ENCODE peak calls at places on chromosomes 7 and 10, in five cellular contexts. One of them, this sample, is unnamed.

GRCh38 chr10:43653746-43654145 is 5.1 kb upstream of the ZNF32 start:
- DNase-seq in cardiac muscle cell: no peak
- DNase-seq in ovary: no peak
- DNase-seq in upper lobe of right lung: no peak
- DNase-seq in CD8-positive, alpha-beta T cell: no peak
- DNase-seq in this sample: peak

GRCh38 chr7:9349625-9350024 is 916.2 kb downstream of the NXPH1 start:
- DNase-seq in cardiac muscle cell: no peak
- DNase-seq in ovary: no peak
- DNase-seq in upper lobe of right lung: no peak
- DNase-seq in CD8-positive, alpha-beta T cell: no peak
- DNase-seq in this sample: no peak

GRCh38 chr7:105198223-105198622 is 184.2 kb downstream of the KMT2E start:
- DNase-seq in cardiac muscle cell: peak
- DNase-seq in ovary: no peak
- DNase-seq in upper lobe of right lung: no peak
- DNase-seq in CD8-positive, alpha-beta T cell: no peak
- DNase-seq in this sample: peak

GRCh38 chr7:142875456-142875855 is 10.1 kb downstream of the TRPV6 start:
- DNase-seq in cardiac muscle cell: no peak
- DNase-seq in ovary: no peak
- DNase-seq in upper lobe of right lung: no peak
- DNase-seq in CD8-positive, alpha-beta T cell: no peak
- DNase-seq in this sample: no peak

GRCh38 chr10:1923586-1923985 is 186.3 kb upstream of the ADARB2 start:
- DNase-seq in cardiac muscle cell: no peak
- DNase-seq in ovary: no peak
- DNase-seq in upper lobe of right lung: no peak
- DNase-seq in CD8-positive, alpha-beta T cell: no peak
- DNase-seq in this sample: no peak

GRCh38 chr7:151876112-151876898 is 610 bp downstream of the PRKAG2 start:
- DNase-seq in cardiac muscle cell: peak
- DNase-seq in ovary: peak
- DNase-seq in upper lobe of right lung: peak
- DNase-seq in CD8-positive, alpha-beta T cell: peak
- DNase-seq in this sample: peak

GRCh38 chr7:154441811-154442210 is 389.6 kb downstream of the DPP6 start:
- DNase-seq in cardiac muscle cell: no peak
- DNase-seq in ovary: no peak
- DNase-seq in upper lobe of right lung: no peak
- DNase-seq in CD8-positive, alpha-beta T cell: no peak
- DNase-seq in this sample: no peak

GRCh38 chr7:14095233-14095950 is 105.9 kb upstream of the ETV1 start:
- DNase-seq in cardiac muscle cell: no peak
- DNase-seq in ovary: no peak
- DNase-seq in upper lobe of right lung: no peak
- DNase-seq in CD8-positive, alpha-beta T cell: no peak
- DNase-seq in this sample: peak

GRCh38 chr7:37445064-37445723 is 3.5 kb downstream of the ELMO1 start:
- DNase-seq in cardiac muscle cell: no peak
- DNase-seq in ovary: no peak
- DNase-seq in upper lobe of right lung: no peak
- DNase-seq in CD8-positive, alpha-beta T cell: no peak
- DNase-seq in this sample: no peak

GRCh38 chr7:121019018-121019417 is 30.5 kb downstream of the CPED1 start:
- DNase-seq in cardiac muscle cell: no peak
- DNase-seq in ovary: no peak
- DNase-seq in upper lobe of right lung: no peak
- DNase-seq in CD8-positive, alpha-beta T cell: no peak
- DNase-seq in this sample: peak

GRCh38 chr10:131198843-131199242 is 112.7 kb downstream of the TCERG1L start:
- DNase-seq in cardiac muscle cell: no peak
- DNase-seq in ovary: no peak
- DNase-seq in upper lobe of right lung: peak
- DNase-seq in CD8-positive, alpha-beta T cell: no peak
- DNase-seq in this sample: no peak

GRCh38 chr10:131116216-131117005 is 195.1 kb downstream of the TCERG1L start:
- DNase-seq in cardiac muscle cell: no peak
- DNase-seq in ovary: no peak
- DNase-seq in upper lobe of right lung: no peak
- DNase-seq in CD8-positive, alpha-beta T cell: no peak
- DNase-seq in this sample: no peak

GRCh38 chr7:98755138-98755898 is 114.5 kb downstream of the TMEM130 start:
- DNase-seq in cardiac muscle cell: no peak
- DNase-seq in ovary: no peak
- DNase-seq in upper lobe of right lung: no peak
- DNase-seq in CD8-positive, alpha-beta T cell: no peak
- DNase-seq in this sample: no peak

GRCh38 chr10:22518167-22518724 is 172.9 kb downstream of the SPAG6 start:
- DNase-seq in cardiac muscle cell: no peak
- DNase-seq in ovary: no peak
- DNase-seq in upper lobe of right lung: no peak
- DNase-seq in CD8-positive, alpha-beta T cell: no peak
- DNase-seq in this sample: no peak

GRCh38 chr10:71389768-71390434 is 6.8 kb upstream of the CDH23 start:
- DNase-seq in cardiac muscle cell: no peak
- DNase-seq in ovary: no peak
- DNase-seq in upper lobe of right lung: no peak
- DNase-seq in CD8-positive, alpha-beta T cell: no peak
- DNase-seq in this sample: no peak

GRCh38 chr7:92872701-92873100 is 36.3 kb upstream of the CDK6 start:
- DNase-seq in cardiac muscle cell: no peak
- DNase-seq in ovary: no peak
- DNase-seq in upper lobe of right lung: no peak
- DNase-seq in CD8-positive, alpha-beta T cell: no peak
- DNase-seq in this sample: peak

GRCh38 chr7:80279760-80280159 is 145.1 kb downstream of the GNAI1 start:
- DNase-seq in cardiac muscle cell: no peak
- DNase-seq in ovary: peak
- DNase-seq in upper lobe of right lung: no peak
- DNase-seq in CD8-positive, alpha-beta T cell: no peak
- DNase-seq in this sample: no peak

GRCh38 chr10:127854769-127855583 is 37.8 kb downstream of the CLRN3 start:
- DNase-seq in cardiac muscle cell: no peak
- DNase-seq in ovary: no peak
- DNase-seq in upper lobe of right lung: no peak
- DNase-seq in CD8-positive, alpha-beta T cell: no peak
- DNase-seq in this sample: no peak

GRCh38 chr10:71029411-71029881 is 141.1 kb upstream of the PCBD1 start:
- DNase-seq in cardiac muscle cell: peak
- DNase-seq in ovary: no peak
- DNase-seq in upper lobe of right lung: peak
- DNase-seq in CD8-positive, alpha-beta T cell: no peak
- DNase-seq in this sample: no peak

GRCh38 chr10:79162861-79163662 is 94.3 kb downstream of the ZMIZ1 start:
- DNase-seq in cardiac muscle cell: no peak
- DNase-seq in ovary: no peak
- DNase-seq in upper lobe of right lung: no peak
- DNase-seq in CD8-positive, alpha-beta T cell: no peak
- DNase-seq in this sample: peak

GRCh38 chr10:132447446-132448247 is 50.6 kb downstream of the PWWP2B start:
- DNase-seq in cardiac muscle cell: no peak
- DNase-seq in ovary: no peak
- DNase-seq in upper lobe of right lung: peak
- DNase-seq in CD8-positive, alpha-beta T cell: peak
- DNase-seq in this sample: peak

GRCh38 chr7:24573008-24573553 is at the start of gene PALS2:
- DNase-seq in cardiac muscle cell: peak
- DNase-seq in ovary: peak
- DNase-seq in upper lobe of right lung: peak
- DNase-seq in CD8-positive, alpha-beta T cell: peak
- DNase-seq in this sample: peak

DNA sequence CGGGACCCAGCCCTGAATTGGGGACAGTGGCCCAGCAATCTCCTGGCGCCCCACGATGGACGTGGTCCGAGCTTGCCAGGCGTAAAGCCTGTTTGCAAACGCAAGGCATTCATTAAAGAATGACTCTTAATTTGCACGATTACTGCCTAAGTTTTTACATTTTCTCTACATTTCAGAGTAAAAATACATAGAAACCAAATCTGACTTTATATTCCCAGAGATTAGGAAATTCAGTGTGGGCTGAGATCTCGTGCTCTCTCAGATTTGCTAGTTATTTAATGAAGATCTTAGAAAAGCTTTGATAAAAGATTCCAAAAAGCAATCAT is 337 bp upstream of the CCDC3 start:
- DNase-seq in cardiac muscle cell: no peak
- DNase-seq in ovary: no peak
- DNase-seq in upper lobe of right lung: no peak
- DNase-seq in CD8-positive, alpha-beta T cell: no peak
- DNase-seq in this sample: no peak
- H3K4me3 ChIP-seq in cardiac muscle cell: peak
- H3K4me3 ChIP-seq in ovary: peak
- H3K4me3 ChIP-seq in upper lobe of right lung: peak
- H3K4me3 ChIP-seq in CD8-positive, alpha-beta T cell: no peak
- H3K4me3 ChIP-seq in this sample: no peak

DNA sequence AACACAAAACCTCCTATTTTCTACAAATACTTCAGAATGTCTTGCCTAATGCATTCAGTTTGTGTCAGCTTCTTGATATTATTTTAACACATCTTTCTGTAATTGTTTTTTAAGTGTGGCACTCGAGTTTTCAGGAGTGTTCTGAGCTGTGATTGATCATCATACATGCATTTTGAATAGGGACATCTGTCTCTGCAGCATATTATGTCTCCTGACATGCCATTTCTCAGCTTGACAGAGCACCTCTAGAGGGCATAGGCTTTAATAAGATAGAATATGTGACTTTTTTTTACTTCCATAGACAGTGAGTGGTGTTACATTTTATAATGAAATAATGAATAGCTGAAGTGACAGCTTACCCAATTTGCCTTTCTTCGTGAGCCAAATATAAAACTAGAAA is 219.2 kb upstream of the HDAC9 start:
- DNase-seq in cardiac muscle cell: no peak
- DNase-seq in ovary: no peak
- DNase-seq in upper lobe of right lung: no peak
- DNase-seq in CD8-positive, alpha-beta T cell: no peak
- DNase-seq in this sample: no peak
- TF ChIP-seq CTCF in cardiac muscle cell: no peak
- TF ChIP-seq CTCF in ovary: no peak
- TF ChIP-seq CTCF in upper lobe of right lung: no peak
- TF ChIP-seq CTCF in CD8-positive, alpha-beta T cell: no peak
- TF ChIP-seq CTCF in this sample: no peak

DNA sequence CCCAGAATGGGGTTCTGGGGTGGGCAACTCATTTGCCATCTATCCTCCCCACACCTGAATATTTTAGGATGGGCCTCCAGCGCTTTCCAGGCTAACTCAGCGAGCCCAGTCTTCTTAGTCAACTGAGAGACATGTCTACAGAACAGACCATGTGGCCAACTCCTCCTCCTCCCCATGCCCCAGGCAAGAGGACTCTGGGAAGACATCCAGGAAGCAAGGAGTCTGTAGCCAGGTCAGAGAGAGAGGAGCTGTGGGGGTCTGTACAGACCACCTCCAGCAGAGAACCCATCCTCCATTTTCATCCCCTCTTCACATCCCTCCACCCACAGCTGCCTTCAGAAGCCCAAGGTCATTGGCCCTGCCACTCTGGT is 55.8 kb upstream of the LBX1 start:
- DNase-seq in cardiac muscle cell: no peak
- DNase-seq in ovary: no peak
- DNase-seq in upper lobe of right lung: no peak
- DNase-seq in CD8-positive, alpha-beta T cell: no peak
- DNase-seq in this sample: no peak
- H3K4me3 ChIP-seq in cardiac muscle cell: no peak
- H3K4me3 ChIP-seq in ovary: no peak
- H3K4me3 ChIP-seq in upper lobe of right lung: no peak
- H3K4me3 ChIP-seq in CD8-positive, alpha-beta T cell: no peak
- H3K4me3 ChIP-seq in this sample: no peak

DNA sequence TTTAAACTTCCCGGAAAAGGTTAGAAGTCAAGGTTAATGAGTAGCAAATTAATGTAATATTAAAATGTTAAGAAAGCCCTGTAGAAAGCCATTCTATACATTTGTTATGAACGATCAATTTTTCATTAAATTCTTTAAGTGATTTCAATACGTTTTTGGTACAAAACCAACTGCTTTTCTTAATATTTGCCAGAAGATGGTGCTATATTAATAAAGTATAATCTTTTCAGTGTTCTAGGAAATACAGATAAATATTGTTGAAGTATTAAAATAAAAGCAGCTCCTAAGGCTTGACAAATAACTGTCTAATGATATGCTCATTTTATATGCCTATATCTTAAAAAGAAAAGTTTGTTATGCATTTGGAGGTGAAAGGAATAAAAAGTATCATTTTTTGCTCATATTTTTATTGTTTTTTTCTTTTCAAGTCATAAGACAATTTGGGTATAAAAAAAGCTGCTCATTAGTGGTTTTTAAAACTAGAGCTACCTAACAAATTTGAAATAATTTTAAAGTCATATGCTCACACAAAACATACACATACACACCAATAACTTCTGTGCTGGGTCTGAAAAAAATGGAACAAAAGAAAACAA is 130.3 kb upstream of the POT1 start:
- DNase-seq in cardiac muscle cell: no peak
- DNase-seq in ovary: no peak
- DNase-seq in upper lobe of right lung: no peak
- DNase-seq in CD8-positive, alpha-beta T cell: no peak
- DNase-seq in this sample: peak
- TF ChIP-seq CTCF in cardiac muscle cell: peak
- TF ChIP-seq CTCF in ovary: no peak
- TF ChIP-seq CTCF in upper lobe of right lung: peak
- TF ChIP-seq CTCF in CD8-positive, alpha-beta T cell: no peak
- TF ChIP-seq CTCF in this sample: peak

GRCh38 chr10:99782447-99783286 is at the start of gene ABCC2:
- DNase-seq in cardiac muscle cell: no peak
- DNase-seq in ovary: no peak
- DNase-seq in upper lobe of right lung: no peak
- DNase-seq in CD8-positive, alpha-beta T cell: no peak
- DNase-seq in this sample: peak
- H3K4me3 ChIP-seq in cardiac muscle cell: no peak
- H3K4me3 ChIP-seq in ovary: no peak
- H3K4me3 ChIP-seq in upper lobe of right lung: no peak
- H3K4me3 ChIP-seq in CD8-positive, alpha-beta T cell: no peak
- H3K4me3 ChIP-seq in this sample: no peak

GRCh38 chr10:58517071-58517470 is 4.4 kb downstream of the BICC1 start:
- DNase-seq in cardiac muscle cell: no peak
- DNase-seq in ovary: no peak
- DNase-seq in upper lobe of right lung: no peak
- DNase-seq in CD8-positive, alpha-beta T cell: no peak
- DNase-seq in this sample: no peak
- TF ChIP-seq CTCF in cardiac muscle cell: no peak
- TF ChIP-seq CTCF in ovary: no peak
- TF ChIP-seq CTCF in upper lobe of right lung: no peak
- TF ChIP-seq CTCF in CD8-positive, alpha-beta T cell: no peak
- TF ChIP-seq CTCF in this sample: no peak

DNA sequence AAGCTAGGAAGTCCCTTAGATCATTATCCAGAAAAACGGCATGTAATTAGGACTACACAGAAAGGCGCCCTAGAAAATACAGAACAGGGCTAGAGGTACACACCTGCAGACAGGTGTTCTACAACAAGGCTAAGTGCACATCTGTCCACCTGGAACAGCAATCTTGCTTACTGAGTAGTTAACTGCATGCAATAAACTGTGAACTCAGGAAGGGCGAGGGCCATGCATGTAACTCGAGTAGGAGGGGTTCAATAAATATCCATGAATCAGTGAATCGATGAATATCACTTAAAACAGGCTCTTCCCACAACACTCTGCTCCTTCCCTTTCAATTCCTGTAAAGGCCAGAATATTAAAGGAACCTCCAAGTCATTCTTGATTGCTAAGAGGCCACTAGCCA is 22.0 kb downstream of the FAM171A1 start:
- DNase-seq in cardiac muscle cell: no peak
- DNase-seq in ovary: no peak
- DNase-seq in upper lobe of right lung: no peak
- DNase-seq in CD8-positive, alpha-beta T cell: no peak
- DNase-seq in this sample: no peak
- H3K4me3 ChIP-seq in cardiac muscle cell: no peak
- H3K4me3 ChIP-seq in ovary: peak
- H3K4me3 ChIP-seq in upper lobe of right lung: peak
- H3K4me3 ChIP-seq in CD8-positive, alpha-beta T cell: no peak
- H3K4me3 ChIP-seq in this sample: peak